ENCODE peak calls at places on chromosomes 7 and 10, in four cellular contexts. R is GM06990, M is brain microvascular endothelial cell, Y is neural progenitor cell. A is an unnamed sample.

GRCh38 chr10:10824611-10825148 is 193.0 kb upstream of the CELF2 start:
- DNase-seq in R (no peak), M (peak; percentile 92), Y (no peak), A (no peak)

GRCh38 chr7:100968031-100968430 is 1.3 kb upstream of the MUC12 start:
- DNase-seq in R (no peak), M (no peak), Y (no peak), A (no peak)

GRCh38 chr7:121298831-121299239 is 30.0 kb upstream of the WNT16 start:
- DNase-seq in R (no peak), M (no peak), Y (no peak), A (no peak)

GRCh38 chr10:61633665-61634064 is 29.1 kb upstream of the CABCOCO1 start:
- DNase-seq in R (no peak), M (no peak), Y (no peak), A (no peak)

GRCh38 chr7:39735903-39736302 is 112.5 kb downstream of the RALA start:
- DNase-seq in R (no peak), M (peak; percentile 71), Y (no peak), A (no peak)

GRCh38 chr7:123864012-123864411 is 19.0 kb downstream of the HYAL4 start:
- DNase-seq in R (no peak), M (no peak), Y (no peak), A (no peak)

GRCh38 chr10:103668351-103669242 is 175.1 kb downstream of the NEURL1 start:
- DNase-seq in R (no peak), M (peak; percentile 47), Y (peak; percentile 45), A (no peak)

GRCh38 chr10:127303746-127304145 is 107.4 kb upstream of the INSYN2A start:
- DNase-seq in R (no peak), M (no peak), Y (no peak), A (no peak)

GRCh38 chr7:151626422-151627115 is 106.9 kb upstream of the RHEB start:
- DNase-seq in R (no peak), M (no peak), Y (peak; percentile 74), A (no peak)

GRCh38 chr10:8404721-8405120 is 350.2 kb downstream of the GATA3 start:
- DNase-seq in R (peak; percentile 33), M (no peak), Y (no peak), A (no peak)

GRCh38 chr10:106043833-106044232 is 1120.7 kb downstream of the SORCS1 start:
- DNase-seq in R (no peak), M (peak; percentile 0), Y (no peak), A (no peak)

GRCh38 chr7:157601530-157601929 is 264.7 kb downstream of the DNAJB6 start:
- DNase-seq in R (no peak), M (no peak), Y (no peak), A (no peak)

GRCh38 chr7:108001759-108002725 is 919 bp downstream of the LAMB1 start:
- DNase-seq in R (no peak), M (no peak), Y (peak; percentile 48), A (no peak)

DNA sequence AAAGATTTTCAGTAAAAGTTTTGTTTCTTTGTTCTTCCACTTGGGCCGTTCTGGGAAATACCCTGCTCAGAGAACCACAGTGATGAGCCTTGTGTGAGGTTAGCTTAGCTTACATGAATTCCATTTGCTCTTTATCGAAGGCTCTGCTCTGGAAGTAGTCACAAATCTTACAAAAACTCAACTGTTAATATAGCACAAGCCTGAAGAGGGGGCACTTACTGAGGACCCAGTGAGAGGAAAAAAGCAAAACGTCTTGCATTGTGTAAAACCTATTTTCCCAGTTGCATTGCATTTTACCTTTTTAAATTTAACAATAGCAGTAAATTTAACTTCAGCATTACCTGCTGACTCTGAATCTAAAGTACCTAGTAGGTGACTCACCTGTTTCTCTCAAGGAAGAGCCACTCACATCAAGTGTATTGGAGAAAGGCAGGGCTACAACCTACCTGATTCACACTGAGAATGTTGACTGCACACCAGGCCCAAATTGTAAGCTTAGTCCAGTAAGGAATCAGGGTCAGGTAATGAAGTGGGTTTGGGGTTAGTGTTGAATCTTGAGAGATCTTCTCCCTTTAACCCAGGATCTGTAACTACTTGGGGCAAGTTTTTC is 42.3 kb downstream of the PPP1R17 start:
- DNase-seq in R (no peak), M (no peak), Y (peak; percentile 16), A (no peak)
- TF ChIP-seq CTCF in R (peak; percentile 27), M (peak; percentile 36), Y (peak; percentile 56), A (no peak)

DNA sequence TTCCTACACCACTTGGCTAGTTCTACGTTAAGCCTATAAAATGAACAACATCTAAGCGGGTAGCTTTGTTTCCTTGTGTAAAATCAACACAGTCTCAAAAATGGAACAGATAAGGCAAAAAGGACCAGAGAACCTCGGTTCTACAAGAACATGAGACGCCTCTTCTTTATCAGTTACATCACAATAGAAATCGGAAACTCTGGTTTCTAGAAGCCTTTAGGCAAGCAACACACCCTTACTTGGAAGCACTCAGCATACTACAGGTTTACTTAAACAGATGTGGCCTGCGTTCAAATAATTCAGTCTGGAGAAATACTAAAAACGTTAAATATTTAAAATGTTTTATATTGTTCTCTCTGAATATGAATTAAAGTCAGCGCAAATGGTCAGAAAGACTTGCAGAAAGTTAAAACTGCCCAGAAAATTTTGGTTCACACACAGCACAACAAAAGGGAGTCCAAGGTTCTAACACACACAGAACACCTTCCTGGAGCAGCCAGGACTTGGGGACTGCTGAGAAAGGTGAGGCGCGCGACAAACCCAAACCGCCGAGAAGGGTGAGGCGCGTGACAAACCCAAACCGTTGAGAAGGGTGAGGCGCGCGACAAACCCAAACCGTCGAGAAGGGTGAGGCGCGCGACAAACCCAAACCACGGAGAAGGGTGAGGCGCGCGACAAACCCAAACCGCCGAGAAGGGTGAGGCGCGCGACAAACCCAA is 25.9 kb downstream of the ESYT2 start:
- DNase-seq in R (no peak), M (no peak), Y (no peak), A (no peak)
- TF ChIP-seq CTCF in R (no peak), M (no peak), Y (no peak), A (no peak)

GRCh38 chr10:77363197-77363596 is 274.4 kb downstream of the KCNMA1 start:
- DNase-seq in R (no peak), M (no peak), Y (no peak), A (no peak)
- TF ChIP-seq CTCF in R (no peak), M (no peak), Y (no peak), A (no peak)

GRCh38 chr7:144006029-144006428 is 5.9 kb downstream of the OR6B1 start:
- DNase-seq in R (no peak), M (no peak), Y (no peak), A (no peak)

GRCh38 chr7:144009361-144009760 is 9.2 kb downstream of the OR6B1 start:
- DNase-seq in R (no peak), M (no peak), Y (no peak), A (no peak)

DNA sequence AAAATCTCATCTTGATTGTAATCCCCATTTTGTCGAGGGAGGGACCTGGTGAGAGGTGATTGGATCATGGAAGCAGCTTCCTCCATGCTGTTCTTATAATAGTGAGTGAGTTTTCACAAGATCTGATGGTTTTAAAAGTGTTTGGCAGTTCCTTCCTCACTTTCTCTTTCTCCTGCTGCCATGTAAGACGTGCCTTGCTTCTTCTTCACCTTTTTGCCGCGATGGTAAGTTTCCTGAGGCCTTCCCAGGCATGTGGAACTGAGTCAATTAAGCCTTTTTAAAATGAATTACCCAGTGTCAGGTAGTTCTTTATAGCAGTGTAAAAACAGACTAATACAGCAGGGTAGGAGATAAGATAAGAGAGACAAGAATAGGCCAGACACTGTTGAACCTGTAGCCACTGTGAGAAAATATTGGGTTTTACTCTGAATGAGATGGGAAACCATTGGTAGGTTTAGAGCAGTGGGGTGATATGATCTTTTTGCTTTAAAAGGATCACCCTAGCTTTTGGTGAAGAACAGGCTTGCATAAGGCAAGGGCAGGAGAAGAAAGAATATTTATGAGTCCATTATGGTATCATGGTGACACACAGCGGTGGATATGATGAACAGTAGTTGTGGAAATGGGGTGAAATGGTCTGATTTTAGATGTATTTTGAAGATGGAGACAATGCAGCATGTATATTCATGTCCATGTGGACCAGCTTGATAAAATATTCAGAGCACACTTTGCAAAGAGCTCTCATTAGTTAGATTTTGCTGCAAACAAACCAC is 11.5 kb downstream of the OR6B1 start:
- DNase-seq in R (no peak), M (no peak), Y (no peak), A (no peak)
- TF ChIP-seq CTCF in R (no peak), M (no peak), Y (no peak), A (peak; percentile 11)

GRCh38 chr10:119178371-119179119 is at the start of gene PRDX3:
- DNase-seq in R (peak; percentile 93), M (peak; percentile 80), Y (peak; percentile 97), A (peak; percentile 97)
- TF ChIP-seq CTCF in R (peak; percentile 27), M (peak; percentile 22), Y (no peak), A (peak; percentile 31)

GRCh38 chr7:70619659-70620058 is 512.3 kb upstream of the GALNT17 start:
- DNase-seq in R (no peak), M (no peak), Y (peak; percentile 38), A (no peak)

GRCh38 chr7:70619130-70619529 is 512.8 kb upstream of the GALNT17 start:
- DNase-seq in R (no peak), M (no peak), Y (peak; percentile 69), A (no peak)

GRCh38 chr7:70621954-70622596 is 509.9 kb upstream of the GALNT17 start:
- DNase-seq in R (no peak), M (no peak), Y (no peak), A (no peak)

GRCh38 chr7:70618020-70618551 is 513.9 kb upstream of the GALNT17 start:
- DNase-seq in R (no peak), M (no peak), Y (no peak), A (no peak)

DNA sequence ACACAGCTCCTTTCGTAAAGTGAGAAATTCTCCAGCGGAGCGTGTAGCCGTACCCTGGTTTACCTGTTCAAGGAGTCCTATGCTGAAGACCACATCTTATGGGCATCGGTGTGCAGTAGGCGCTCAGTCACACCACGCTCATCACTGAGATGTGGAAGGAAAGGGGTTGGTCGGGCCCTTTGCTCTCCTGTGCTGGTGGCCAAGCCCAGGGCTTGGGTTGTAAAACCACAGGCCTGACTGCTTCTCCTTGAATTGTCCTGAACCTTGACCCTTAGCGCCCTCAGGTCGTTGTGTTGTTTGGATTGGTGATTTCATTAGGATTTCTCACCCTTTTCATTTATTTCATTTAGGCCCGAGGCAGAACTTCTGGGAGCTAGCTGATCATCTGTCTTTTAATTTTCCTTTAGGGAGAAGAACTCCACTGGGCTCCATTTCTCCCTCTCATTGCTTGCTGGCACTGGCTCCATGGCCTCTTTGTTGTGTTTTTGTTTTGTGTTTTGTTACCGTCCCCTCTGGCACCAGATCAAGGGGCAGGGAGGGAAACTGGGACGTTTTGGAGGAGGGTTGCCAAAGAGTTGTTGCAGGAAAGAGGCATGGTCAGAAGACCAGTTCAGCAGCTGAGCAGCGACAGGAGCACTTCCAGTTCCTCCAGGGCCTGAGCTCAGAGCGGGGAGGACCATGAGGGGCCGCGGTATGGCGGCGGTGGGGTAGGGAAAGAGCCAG is 511.4 kb upstream of the GALNT17 start:
- DNase-seq in R (no peak), M (no peak), Y (no peak), A (no peak)
- TF ChIP-seq CTCF in R (no peak), M (no peak), Y (no peak), A (no peak)